ENCODE peak calls at places on chromosomes 11 and 22, in eight cellular contexts. D is ovary, A is uterus, Q is astrocyte of the cerebellum, N is GM12864, G is fibroblast of lung, V is kidney, Z is neural crest cell. T is an unnamed sample.

GRCh38 chr11:400241-400729 is 6.3 kb downstream of the PKP3 start:
- DNase-seq in D (no peak), A (no peak), Q (no peak), N (no peak), G (no peak), V (peak), Z (no peak), T (no peak)

GRCh38 chr11:93099811-93100210 is 98.0 kb downstream of the SLC36A4 start:
- DNase-seq in D (no peak), A (no peak), Q (no peak), N (no peak), G (no peak), V (no peak), Z (no peak), T (peak)

GRCh38 chr22:29301716-29302401 is 4.6 kb upstream of the GAS2L1 start:
- DNase-seq in D (no peak), A (no peak), Q (no peak), N (no peak), G (no peak), V (no peak), Z (no peak), T (no peak)

GRCh38 chr22:50303848-50304527 is 3.5 kb downstream of the PLXNB2 start:
- DNase-seq in D (no peak), A (peak), Q (no peak), N (no peak), G (no peak), V (peak), Z (no peak), T (peak)

GRCh38 chr11:9138612-9139579 is 47.5 kb upstream of the SCUBE2 start:
- DNase-seq in D (peak), A (no peak), Q (peak), N (no peak), G (peak), V (no peak), Z (no peak), T (peak)

GRCh38 chr11:61542661-61543060 is 34.1 kb downstream of the LRRC10B start:
- DNase-seq in D (no peak), A (no peak), Q (no peak), N (no peak), G (no peak), V (no peak), Z (no peak), T (no peak)

GRCh38 chr11:61791737-61792309 is 576 bp downstream of the TMEM258 start:
- DNase-seq in D (peak), A (peak), Q (peak), N (no peak), G (peak), V (peak), Z (peak), T (peak)

GRCh38 chr11:75264971-75265370 is 24.4 kb downstream of the TPBGL start:
- DNase-seq in D (peak), A (no peak), Q (no peak), N (no peak), G (no peak), V (peak), Z (no peak), T (no peak)

GRCh38 chr11:20671856-20672546 is 2.6 kb downstream of the NELL1 start:
- DNase-seq in D (no peak), A (no peak), Q (no peak), N (no peak), G (no peak), V (no peak), Z (no peak), T (peak)

GRCh38 chr22:44870021-44870420 is 117.6 kb downstream of the ARHGAP8 start:
- DNase-seq in D (no peak), A (no peak), Q (no peak), N (no peak), G (no peak), V (peak), Z (no peak), T (no peak)

GRCh38 chr22:38967451-38968450 is 10.3 kb downstream of the APOBEC3A start:
- DNase-seq in D (no peak), A (no peak), Q (no peak), N (no peak), G (no peak), V (peak), Z (no peak), T (no peak)

GRCh38 chr22:48955351-48956311 is 872.0 kb downstream of the BRD1 start:
- DNase-seq in D (no peak), A (peak), Q (no peak), N (no peak), G (no peak), V (no peak), Z (no peak), T (no peak)

GRCh38 chr11:27187848-27188621 is 147.4 kb downstream of the BBOX1 start:
- DNase-seq in D (no peak), A (no peak), Q (no peak), N (no peak), G (no peak), V (no peak), Z (no peak), T (no peak)

GRCh38 chr22:36236338-36237319 is 2.7 kb downstream of the APOL2 start:
- DNase-seq in D (no peak), A (no peak), Q (no peak), N (no peak), G (no peak), V (no peak), Z (no peak), T (no peak)

DNA sequence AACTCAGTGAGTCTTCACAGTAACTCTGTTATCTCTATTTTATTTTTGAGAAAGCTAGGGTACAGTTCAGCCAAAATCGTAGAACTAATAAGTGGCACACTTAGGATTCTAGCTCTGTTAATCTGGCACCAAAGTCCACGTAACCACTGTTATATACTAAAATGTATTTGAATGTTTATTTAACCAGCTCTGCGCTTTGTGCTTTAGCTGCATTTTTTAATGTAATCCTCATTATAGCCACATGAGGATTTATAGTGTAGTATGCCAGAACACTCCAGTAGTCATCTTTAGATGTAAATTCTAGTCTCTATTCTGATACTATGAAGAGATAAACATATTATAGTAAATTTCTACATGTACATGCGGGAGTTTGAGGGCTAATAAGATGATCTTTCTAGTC is 36.8 kb downstream of the YAP1 start:
- DNase-seq in D (no peak), A (no peak), Q (no peak), N (no peak), G (peak), V (no peak), Z (no peak), T (no peak)
- TF ChIP-seq CTCF in D (no peak), A (no peak), Q (no peak), N (no peak), G (no peak), V (no peak), Z (no peak), T (no peak)

GRCh38 chr22:20740222-20740951 is 33.5 kb upstream of the SERPIND1 start:
- DNase-seq in D (no peak), A (no peak), Q (no peak), N (no peak), G (no peak), V (no peak), Z (no peak), T (no peak)

GRCh38 chr22:20744456-20744855 is 29.5 kb upstream of the SERPIND1 start:
- DNase-seq in D (no peak), A (no peak), Q (no peak), N (no peak), G (no peak), V (no peak), Z (no peak), T (no peak)

GRCh38 chr22:20742764-20743163 is 31.1 kb upstream of the SERPIND1 start:
- DNase-seq in D (no peak), A (no peak), Q (no peak), N (no peak), G (no peak), V (no peak), Z (no peak), T (no peak)

GRCh38 chr22:20741008-20741633 is 32.8 kb upstream of the SERPIND1 start:
- DNase-seq in D (no peak), A (no peak), Q (no peak), N (no peak), G (no peak), V (peak), Z (no peak), T (no peak)

GRCh38 chr22:20741634-20742581 is 32.0 kb upstream of the SERPIND1 start:
- DNase-seq in D (no peak), A (no peak), Q (no peak), N (no peak), G (peak), V (peak), Z (no peak), T (peak)
- TF ChIP-seq CTCF in D (no peak), A (peak), Q (peak), N (peak), G (peak), V (no peak), Z (peak), T (peak)

GRCh38 chr11:112457532-112457931 is 196.9 kb upstream of the PLET1 start:
- DNase-seq in D (no peak), A (no peak), Q (no peak), N (no peak), G (no peak), V (no peak), Z (no peak), T (no peak)

GRCh38 chr11:112451250-112451649 is 190.6 kb upstream of the PLET1 start:
- DNase-seq in D (no peak), A (no peak), Q (no peak), N (no peak), G (no peak), V (no peak), Z (no peak), T (no peak)

GRCh38 chr11:112454841-112455240 is 194.2 kb upstream of the PLET1 start:
- DNase-seq in D (no peak), A (no peak), Q (no peak), N (no peak), G (no peak), V (no peak), Z (no peak), T (no peak)

GRCh38 chr11:112455791-112456190 is 195.1 kb upstream of the PLET1 start:
- DNase-seq in D (no peak), A (no peak), Q (no peak), N (no peak), G (peak), V (no peak), Z (no peak), T (no peak)

DNA sequence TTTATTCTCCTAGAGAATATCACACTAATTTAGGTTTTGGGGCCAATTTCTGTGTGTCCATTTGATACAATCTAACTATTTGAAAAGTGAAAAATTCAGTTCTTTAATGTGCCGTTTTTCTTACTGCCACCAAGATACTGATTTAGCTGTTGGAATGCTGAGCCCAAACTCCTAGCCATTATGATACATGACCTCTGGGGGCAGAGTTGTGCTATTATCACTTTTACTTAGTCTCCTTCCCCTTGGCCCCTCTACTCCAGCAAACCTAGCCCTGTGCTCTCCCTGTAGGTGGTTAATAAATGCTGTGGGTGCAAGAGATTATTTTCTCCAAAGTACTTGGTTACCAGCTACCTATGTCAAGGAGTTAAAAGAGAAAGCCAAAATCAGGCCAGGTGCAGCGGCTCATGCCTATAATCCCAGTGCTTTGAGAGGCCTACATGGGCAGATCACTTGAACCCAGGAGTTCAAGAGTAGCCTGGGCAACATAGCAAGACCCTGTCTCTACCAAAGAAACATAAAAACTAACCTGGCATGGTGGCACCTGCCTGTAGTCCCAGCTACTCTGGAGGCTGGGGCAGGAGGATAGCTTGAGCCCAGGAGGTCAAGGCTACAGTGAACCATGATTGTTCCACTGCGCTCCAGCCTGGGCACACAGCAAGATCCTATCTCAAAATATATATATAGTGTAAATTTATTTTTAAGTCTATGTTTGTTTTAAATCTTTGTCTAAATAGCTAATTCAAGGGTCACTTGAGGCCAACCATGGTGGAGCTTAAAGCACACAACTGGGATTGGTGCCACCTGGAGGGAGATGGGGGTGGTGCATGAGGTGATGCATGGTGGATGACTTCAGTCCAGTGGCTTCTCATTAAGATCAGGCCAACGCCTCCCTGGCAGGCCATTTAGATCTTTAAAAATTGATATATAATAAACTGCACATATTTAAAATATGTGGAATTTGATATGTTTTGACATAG is 193.2 kb upstream of the PLET1 start:
- DNase-seq in D (no peak), A (no peak), Q (no peak), N (peak), G (peak), V (no peak), Z (peak), T (peak)
- TF ChIP-seq CTCF in D (no peak), A (no peak), Q (peak), N (peak), G (peak), V (peak), Z (peak), T (peak)

DNA sequence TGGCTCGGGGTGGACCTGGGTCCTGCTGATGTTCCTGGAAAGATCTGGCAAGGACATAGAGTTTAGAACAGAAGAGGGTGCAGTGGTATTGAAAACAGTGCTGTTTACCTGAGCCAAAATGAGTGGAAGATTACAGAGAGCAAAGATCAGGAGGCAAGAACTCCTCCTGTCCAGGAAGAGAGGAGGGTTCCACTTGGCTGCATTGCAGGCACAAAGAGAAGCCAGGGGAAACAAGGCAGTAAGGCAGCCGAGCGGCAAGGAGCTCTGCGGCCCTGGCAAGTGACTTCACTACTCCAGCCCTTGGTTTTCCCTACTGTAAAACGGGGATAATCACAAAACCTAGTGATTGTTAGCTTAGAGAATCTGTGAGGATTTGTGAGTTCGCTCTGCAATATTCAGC is 3.7 kb upstream of the PACSIN2 start:
- DNase-seq in D (no peak), A (no peak), Q (no peak), N (no peak), G (no peak), V (no peak), Z (no peak), T (no peak)
- TF ChIP-seq CTCF in D (no peak), A (no peak), Q (no peak), N (no peak), G (no peak), V (no peak), Z (no peak), T (no peak)

GRCh38 chr22:42294034-42294985 is 23.9 kb upstream of the TCF20 start:
- DNase-seq in D (no peak), A (no peak), Q (peak), N (no peak), G (peak), V (no peak), Z (peak), T (peak)

GRCh38 chr22:42297778-42298177 is 27.3 kb upstream of the TCF20 start:
- DNase-seq in D (no peak), A (no peak), Q (no peak), N (no peak), G (no peak), V (no peak), Z (no peak), T (no peak)

GRCh38 chr22:42298746-42299145 is 28.3 kb upstream of the TCF20 start:
- DNase-seq in D (no peak), A (no peak), Q (no peak), N (no peak), G (no peak), V (no peak), Z (no peak), T (no peak)

GRCh38 chr22:42296381-42296853 is 26.0 kb upstream of the TCF20 start:
- DNase-seq in D (no peak), A (no peak), Q (no peak), N (no peak), G (no peak), V (no peak), Z (no peak), T (no peak)

DNA sequence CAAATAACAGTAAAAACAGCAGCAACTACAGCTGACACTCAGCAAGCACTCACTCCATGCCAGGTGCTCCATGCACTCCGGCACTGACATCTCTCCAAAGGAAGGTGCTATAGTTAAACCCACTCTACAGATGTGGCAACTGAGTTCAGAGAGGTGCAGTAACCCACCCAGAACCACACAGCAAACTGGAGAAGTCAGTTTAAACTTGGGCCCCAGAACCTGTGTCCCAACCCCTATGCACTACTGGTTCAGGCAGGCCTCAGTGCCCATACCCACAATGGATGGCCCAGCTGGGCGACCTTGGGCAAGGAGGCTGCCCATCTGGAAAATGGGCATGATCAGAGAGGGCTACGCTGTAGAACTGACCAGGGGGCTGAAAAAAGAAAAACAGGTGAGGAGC is 26.4 kb upstream of the TCF20 start:
- DNase-seq in D (no peak), A (no peak), Q (no peak), N (no peak), G (no peak), V (no peak), Z (no peak), T (no peak)
- TF ChIP-seq CTCF in D (no peak), A (no peak), Q (no peak), N (no peak), G (no peak), V (no peak), Z (no peak), T (no peak)

GRCh38 chr11:12269104-12269441 is 108.3 kb upstream of the PARVA start:
- DNase-seq in D (no peak), A (peak), Q (no peak), N (no peak), G (no peak), V (peak), Z (no peak), T (no peak)

GRCh38 chr11:12264361-12264760 is 113.0 kb upstream of the PARVA start:
- DNase-seq in D (no peak), A (no peak), Q (no peak), N (no peak), G (no peak), V (no peak), Z (no peak), T (no peak)

GRCh38 chr11:12267921-12268320 is 109.5 kb upstream of the PARVA start:
- DNase-seq in D (no peak), A (no peak), Q (no peak), N (no peak), G (no peak), V (no peak), Z (no peak), T (no peak)

GRCh38 chr11:12269446-12270214 is 107.7 kb upstream of the PARVA start:
- DNase-seq in D (no peak), A (no peak), Q (no peak), N (no peak), G (no peak), V (no peak), Z (no peak), T (no peak)

DNA sequence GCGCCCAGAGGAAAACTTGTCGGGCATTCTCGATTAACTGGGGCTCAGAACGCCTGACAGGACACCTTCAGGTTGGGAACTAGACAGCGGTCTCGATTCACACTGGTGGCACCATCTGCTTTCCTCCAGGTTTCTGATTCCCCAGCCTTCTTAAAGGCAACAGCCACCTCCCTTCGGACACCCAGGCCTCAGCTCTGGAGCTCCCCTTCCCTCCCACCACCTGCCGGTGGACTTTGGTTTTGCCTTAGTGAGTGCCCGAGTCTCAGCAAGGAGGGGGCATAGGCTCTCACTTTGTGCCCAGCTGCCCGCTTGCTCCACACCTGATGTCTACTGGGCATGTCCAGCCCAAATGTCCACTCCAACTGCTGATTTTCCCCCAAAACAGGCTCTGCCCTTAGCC is 110.4 kb upstream of the PARVA start:
- DNase-seq in D (no peak), A (no peak), Q (no peak), N (no peak), G (no peak), V (no peak), Z (no peak), T (no peak)
- TF ChIP-seq CTCF in D (no peak), A (no peak), Q (no peak), N (no peak), G (no peak), V (peak), Z (peak), T (no peak)

T was measured in HFFc6.